ENCODE peak calls at places on chromosomes 4 and X, in six cellular contexts. X, P, U, G, K and Y are unnamed samples.

GRCh38 chr4:107654694-107655093 is 65.3 kb downstream of the PAPSS1 start:
- DNase-seq in X (no peak), P (no peak), U (no peak), G (no peak), K (no peak), Y (no peak)

GRCh38 chr4:77742054-77742453 is 77.1 kb downstream of the CNOT6L start:
- DNase-seq in X (no peak), P (no peak), U (no peak), G (no peak), K (no peak), Y (no peak)

GRCh38 chrX:131795442-131796229 is 227.5 kb upstream of the STK26 start:
- DNase-seq in X (no peak), P (no peak), U (no peak), G (no peak), K (no peak), Y (no peak)

GRCh38 chr4:16027626-16028025 is 56.2 kb downstream of the PROM1 start:
- DNase-seq in X (no peak), P (no peak), U (no peak), G (no peak), K (no peak), Y (no peak)

GRCh38 chr4:79934660-79935059 is 138.4 kb downstream of the ANTXR2 start:
- DNase-seq in X (no peak), P (no peak), U (no peak), G (no peak), K (no peak), Y (no peak)

GRCh38 chrX:131746491-131746968 is 202.7 kb downstream of the OR13H1 start:
- DNase-seq in X (no peak), P (peak), U (no peak), G (no peak), K (no peak), Y (peak)

GRCh38 chr4:4865705-4866123 is 6.2 kb downstream of the MSX1 start:
- DNase-seq in X (no peak), P (no peak), U (no peak), G (no peak), K (no peak), Y (no peak)

GRCh38 chr4:19254476-19254875 is 997.2 kb upstream of the SLIT2 start:
- DNase-seq in X (no peak), P (no peak), U (no peak), G (no peak), K (no peak), Y (no peak)

GRCh38 chrX:37871626-37872302 is 24.4 kb upstream of the DYNLT3 start:
- DNase-seq in X (no peak), P (no peak), U (no peak), G (no peak), K (peak), Y (no peak)

GRCh38 chrX:38679695-38680094 is 118.4 kb downstream of the TSPAN7 start:
- DNase-seq in X (no peak), P (no peak), U (no peak), G (no peak), K (no peak), Y (no peak)

GRCh38 chr4:145623831-145624230 is 4.6 kb downstream of the MMAA start:
- DNase-seq in X (no peak), P (no peak), U (no peak), G (no peak), K (no peak), Y (no peak)

GRCh38 chrX:107940095-107940494 is 42.1 kb downstream of the TEX13B start:
- DNase-seq in X (no peak), P (no peak), U (no peak), G (no peak), K (no peak), Y (no peak)

GRCh38 chr4:148522995-148523394 is 80.8 kb upstream of the NR3C2 start:
- DNase-seq in X (no peak), P (no peak), U (no peak), G (no peak), K (no peak), Y (no peak)

GRCh38 chrX:48897157-48897620 is 379 bp downstream of the TIMM17B start:
- DNase-seq in X (peak), P (peak), U (no peak), G (peak), K (peak), Y (no peak)

GRCh38 chr4:1534876-1535526 is 128.8 kb upstream of the NKX1-1 start:
- DNase-seq in X (no peak), P (no peak), U (no peak), G (peak), K (no peak), Y (no peak)

GRCh38 chr4:7815562-7815961 is 124.1 kb downstream of the AFAP1 start:
- DNase-seq in X (no peak), P (no peak), U (no peak), G (peak), K (peak), Y (no peak)

GRCh38 chr4:1810765-1811164 is 17.7 kb downstream of the FGFR3 start:
- DNase-seq in X (no peak), P (no peak), U (no peak), G (no peak), K (no peak), Y (no peak)

GRCh38 chrX:23784487-23785301 is 1.7 kb downstream of the SAT1 start:
- DNase-seq in X (no peak), P (no peak), U (peak), G (no peak), K (peak), Y (no peak)

GRCh38 chr4:173852775-173853174 is 322.7 kb upstream of the HAND2 start:
- DNase-seq in X (no peak), P (no peak), U (no peak), G (no peak), K (no peak), Y (no peak)

GRCh38 chrX:150482537-150483217 is 85.7 kb upstream of the MTM1 start:
- DNase-seq in X (peak), P (no peak), U (no peak), G (no peak), K (peak), Y (peak)

GRCh38 chr4:86221076-86221475 is 138.8 kb downstream of the MAPK10 start:
- DNase-seq in X (no peak), P (no peak), U (no peak), G (no peak), K (no peak), Y (no peak)

GRCh38 chrX:54357414-54358377 is at the start of gene WNK3:
- DNase-seq in X (peak), P (peak), U (peak), G (peak), K (peak), Y (peak)

GRCh38 chr4:74189331-74190043 is 31.6 kb downstream of the MTHFD2L start:
- DNase-seq in X (no peak), P (no peak), U (peak), G (no peak), K (peak), Y (no peak)

GRCh38 chr4:124537971-124538370 is 174.6 kb downstream of the ANKRD50 start:
- DNase-seq in X (no peak), P (no peak), U (no peak), G (no peak), K (no peak), Y (no peak)

GRCh38 chrX:22041931-22042530 is 9.9 kb downstream of the PHEX start:
- DNase-seq in X (no peak), P (no peak), U (no peak), G (peak), K (no peak), Y (no peak)

GRCh38 chr4:24689212-24689611 is 104.9 kb upstream of the DHX15 start:
- DNase-seq in X (no peak), P (no peak), U (no peak), G (no peak), K (no peak), Y (no peak)

GRCh38 chrX:109783712-109784109 is 50.7 kb upstream of the ACSL4 start:
- DNase-seq in X (no peak), P (no peak), U (no peak), G (no peak), K (no peak), Y (no peak)

GRCh38 chr4:154344686-154345085 is 146.9 kb downstream of the DCHS2 start:
- DNase-seq in X (no peak), P (no peak), U (no peak), G (peak), K (no peak), Y (no peak)

GRCh38 chr4:154584259-154584658 is 6.3 kb downstream of the FGA start:
- DNase-seq in X (no peak), P (no peak), U (no peak), G (no peak), K (no peak), Y (no peak)

GRCh38 chrX:2690856-2691542 is at the start of gene CD99:
- DNase-seq in X (peak), P (no peak), U (peak), G (peak), K (peak), Y (peak)

GRCh38 chrX:10851809-10852208 is 231.4 kb upstream of the MID1 start:
- DNase-seq in X (no peak), P (no peak), U (no peak), G (no peak), K (no peak), Y (no peak)

GRCh38 chr4:137468836-137469235 is 63.5 kb downstream of the PCDH18 start:
- DNase-seq in X (no peak), P (no peak), U (no peak), G (no peak), K (no peak), Y (no peak)

GRCh38 chrX:64894454-64895038 is 81.7 kb downstream of the ZC4H2 start:
- DNase-seq in X (peak), P (no peak), U (no peak), G (peak), K (peak), Y (peak)

GRCh38 chr4:849478-850175 is 23.7 kb upstream of the CPLX1 start:
- DNase-seq in X (no peak), P (no peak), U (no peak), G (peak), K (no peak), Y (no peak)